ENCODE peak calls at places on chromosome 16, in nine cellular contexts. K is adrenal gland, W is thoracic aorta, Q is esophagus squamous epithelium, U is mammary epithelial cell, E is prostate gland, H is cardiac muscle cell, I is DND-41, P is dorsolateral prefrontal cortex. R is an unnamed sample.

GRCh38 chr16:86214326-86215232 is 295.7 kb upstream of the FOXF1 start:
- DNase-seq in Q (no peak), E (no peak), I (no peak), W (no peak), H (no peak), K (peak; percentile 63), U (no peak), P (peak; percentile 4), R (no peak)

GRCh38 chr16:71954180-71954579 is 46.0 kb downstream of the PKD1L3 start:
- DNase-seq in H (no peak), K (no peak), U (no peak), P (no peak), I (no peak), Q (no peak), E (no peak), W (no peak), R (no peak)

GRCh38 chr16:68267612-68268405 is 3.5 kb downstream of the SLC7A6 start:
- DNase-seq in W (no peak), Q (no peak), K (no peak), P (no peak), I (no peak), U (no peak), H (no peak), E (no peak), R (no peak)

GRCh38 chr16:853306-853705 is 52.8 kb upstream of the GNG13 start:
- DNase-seq in E (no peak), K (no peak), H (no peak), Q (no peak), P (no peak), W (no peak), U (no peak), I (no peak), R (no peak)

GRCh38 chr16:89739383-89739782 is 18.0 kb downstream of the ZNF276 start:
- DNase-seq in W (no peak), I (no peak), E (no peak), U (no peak), Q (no peak), P (no peak), H (no peak), K (no peak), R (no peak)

GRCh38 chr16:5615868-5616642 is 518.5 kb upstream of the EEF2KMT start:
- DNase-seq in P (peak; percentile 70), H (peak; percentile 4), K (peak; percentile 84), U (no peak), W (no peak), Q (no peak), I (peak; percentile 64), E (no peak), R (no peak)

GRCh38 chr16:65119905-65120341 is 1.9 kb downstream of the CDH11 start:
- DNase-seq in W (no peak), K (no peak), P (peak; percentile 34), E (no peak), H (peak; percentile 83), I (no peak), Q (no peak), U (no peak), R (no peak)

GRCh38 chr16:67177743-67178699 is 5.7 kb downstream of the MATCAP1 start:
- DNase-seq in E (peak; percentile 85), Q (no peak), I (no peak), W (no peak), K (peak; percentile 86), U (peak; percentile 94), H (peak; percentile 70), P (peak; percentile 65), R (peak; percentile 46)

GRCh38 chr16:28491080-28491969 is 549 bp downstream of the CLN3 start:
- DNase-seq in W (no peak), E (peak; percentile 21), I (peak; percentile 33), P (no peak), K (peak; percentile 73), Q (no peak), H (peak; percentile 12), U (peak; percentile 61), R (no peak)

GRCh38 chr16:30004811-30005242 is 6.0 kb downstream of the DOC2A start:
- DNase-seq in U (no peak), E (no peak), I (no peak), H (no peak), Q (no peak), K (no peak), W (no peak), P (no peak), R (no peak)

GRCh38 chr16:67241008-67241900 is 6.0 kb downstream of the FHOD1 start:
- DNase-seq in Q (no peak), W (no peak), E (peak; percentile 73), K (peak; percentile 90), H (peak; percentile 77), U (peak; percentile 78), P (no peak), I (no peak), R (no peak)

GRCh38 chr16:83899272-83899897 is 470 bp downstream of the MLYCD start:
- DNase-seq in K (peak; percentile 65), H (peak; percentile 73), E (no peak), I (peak; percentile 43), Q (no peak), P (no peak), W (no peak), U (peak; percentile 53), R (peak; percentile 2)

GRCh38 chr16:55046513-55046912 is 115.8 kb downstream of the IRX5 start:
- DNase-seq in P (no peak), E (no peak), U (no peak), I (no peak), W (no peak), H (no peak), K (no peak), Q (no peak), R (no peak)

GRCh38 chr16:47732806-47733150 is 271.6 kb downstream of the PHKB start:
- DNase-seq in K (no peak), U (peak; percentile 85), E (no peak), W (no peak), P (no peak), I (no peak), H (peak; percentile 78), Q (no peak), R (no peak)

GRCh38 chr16:15961060-15961511 is 11.7 kb downstream of the ABCC1 start:
- DNase-seq in W (no peak), P (no peak), Q (no peak), K (no peak), E (no peak), U (no peak), H (no peak), I (peak; percentile 86), R (peak; percentile 70)

GRCh38 chr16:49442805-49443204 is 69.2 kb downstream of the C16orf78 start:
- DNase-seq in W (no peak), K (no peak), Q (no peak), H (no peak), P (no peak), E (no peak), I (peak; percentile 33), U (no peak), R (no peak)

GRCh38 chr16:83967838-83968482 is at the start of gene NECAB2:
- DNase-seq in Q (no peak), P (no peak), K (no peak), E (no peak), U (no peak), I (no peak), H (peak; percentile 36), W (no peak), R (no peak)

GRCh38 chr16:16882766-16883165 is 503.8 kb downstream of the NPIPA7 start:
- DNase-seq in U (no peak), P (no peak), K (no peak), Q (no peak), W (no peak), I (no peak), H (no peak), E (no peak), R (no peak)

DNA sequence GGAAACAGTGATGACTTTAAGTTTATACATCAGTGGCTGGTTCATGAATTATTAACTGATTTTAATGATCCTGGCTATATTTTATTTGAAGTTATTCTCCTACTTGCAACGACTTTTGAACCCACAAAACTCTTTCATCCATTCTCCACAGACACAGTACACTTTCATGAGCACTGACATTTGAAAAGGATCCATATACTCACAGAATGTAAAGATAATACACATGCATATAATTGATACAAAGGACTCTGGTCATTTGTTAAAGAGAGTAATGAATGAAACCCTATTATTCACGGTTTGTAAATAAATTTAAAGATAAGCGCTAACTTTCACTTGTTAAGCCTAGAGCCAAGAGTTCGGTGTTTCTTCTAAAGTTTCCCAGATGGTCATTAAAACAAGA is 3.3 kb downstream of the TOX3 start:
- DNase-seq in Q (no peak), K (no peak), U (no peak), E (no peak), P (no peak), H (no peak), I (no peak), W (no peak), R (no peak)
- H3K27me3 ChIP-seq in Q (peaks cover 72% of the 10 kb centered on the region), K (peaks cover 34% of the 10 kb centered on the region), U (peaks cover 32% of the 10 kb centered on the region), E (no peaks in the 10 kb centered on the region), P (peaks cover 48% of the 10 kb centered on the region), H (peaks cover 60% of the 10 kb centered on the region), I (no peaks in the 10 kb centered on the region), W (no peaks in the 10 kb centered on the region), R (peaks cover 41% of the 10 kb centered on the region)

GRCh38 chr16:81446318-81447275 is 2.0 kb downstream of the CMIP start:
- DNase-seq in W (no peak), K (peak; percentile 76), U (peak; percentile 75), I (peak; percentile 67), Q (no peak), P (no peak), E (peak; percentile 72), H (no peak), R (no peak)
- H3K27ac ChIP-seq in W (peak overlapping the region; percentile 32), K (peak overlapping the region; percentile 49), U (peak overlapping the region; percentile 93), I (peak overlapping the region; percentile 84), Q (peak overlapping the region; percentile 97), P (peak overlapping the region; percentile 88), E (peak overlapping the region; percentile 88), H (peak overlapping the region; percentile 66), R (peak overlapping the region; percentile 41)

GRCh38 chr16:2288701-2289100 is 20.8 kb upstream of the RNPS1 start:
- DNase-seq in Q (no peak), E (no peak), U (no peak), K (no peak), H (no peak), P (no peak), I (no peak), W (no peak), R (no peak)
- H3K27me3 ChIP-seq in Q (no peaks in the 10 kb centered on the region), E (no peaks in the 10 kb centered on the region), U (no peaks in the 10 kb centered on the region), K (no peaks in the 10 kb centered on the region), H (no peaks in the 10 kb centered on the region), P (no peaks in the 10 kb centered on the region), I (no peaks in the 10 kb centered on the region), W (no peaks in the 10 kb centered on the region), R (no peaks in the 10 kb centered on the region)

GRCh38 chr16:57516773-57517172 is 19.6 kb downstream of the CCDC102A start:
- DNase-seq in Q (no peak), E (no peak), W (no peak), U (no peak), P (no peak), K (no peak), I (no peak), H (no peak), R (no peak)

GRCh38 chr16:57518922-57519321 is 17.4 kb downstream of the CCDC102A start:
- DNase-seq in I (no peak), U (no peak), K (no peak), H (no peak), W (no peak), E (no peak), Q (no peak), P (no peak), R (no peak)

GRCh38 chr16:57518520-57518919 is 17.9 kb downstream of the CCDC102A start:
- DNase-seq in U (no peak), P (no peak), E (no peak), Q (no peak), H (no peak), K (no peak), I (no peak), W (no peak), R (no peak)

GRCh38 chr16:57516176-57516725 is 20.1 kb downstream of the CCDC102A start:
- DNase-seq in E (no peak), H (no peak), I (no peak), P (peak; percentile 40), W (no peak), K (no peak), U (no peak), Q (no peak), R (no peak)

GRCh38 chr16:57517397-57518367 is 18.7 kb downstream of the CCDC102A start:
- DNase-seq in W (no peak), E (no peak), K (no peak), H (no peak), U (no peak), P (no peak), Q (no peak), I (no peak), R (no peak)
- H3K27ac ChIP-seq in W (no peak overlapping the region), E (no peak overlapping the region), K (no peak overlapping the region), H (no peak overlapping the region), U (no peak overlapping the region), P (no peak overlapping the region), Q (no peak overlapping the region), I (no peak overlapping the region), R (no peak overlapping the region)

R was measured in CD4-positive, alpha-beta T cell.